ENCODE peak calls at places on chromosomes 7 and 10, in five cellular contexts. One of them, this sample, is unnamed.
A peak's percentile ranks its signal among the peaks of the same experiment; 100 is the strongest.

GRCh38 chr7:87316846-87317545 is 28.5 kb upstream of the CROT start:
- DNase-seq in stimulated activated CD4-positive, alpha-beta T cell treated with anti-CD3 and anti-CD28 coated beads, Interleukin-1b, Interleukin-23, amount 100 ng/mL, for 24 hours: no peak
- DNase-seq in AG08395: peak; percentile 74
- DNase-seq in NCI-H1694: no peak
- DNase-seq in stimulated activated effector memory CD8-positive, alpha-beta T cell treated with anti-CD3 and anti-CD28 coated beads, Interleukin-12 subunit alpha, Interleukin-12 subunit beta, amount 100 ng/mL, for 72 hours: no peak
- DNase-seq in this sample: no peak

GRCh38 chr10:13712799-13713581 is 126.2 kb downstream of the PRPF18 start:
- DNase-seq in AG08395: peak; percentile 91
- DNase-seq in stimulated activated CD4-positive, alpha-beta T cell treated with anti-CD3 and anti-CD28 coated beads, Interleukin-1b, Interleukin-23, amount 100 ng/mL, for 24 hours: peak; percentile 5
- DNase-seq in NCI-H1694: no peak
- DNase-seq in stimulated activated effector memory CD8-positive, alpha-beta T cell treated with anti-CD3 and anti-CD28 coated beads, Interleukin-12 subunit alpha, Interleukin-12 subunit beta, amount 100 ng/mL, for 72 hours: no peak
- DNase-seq in this sample: no peak

GRCh38 chr7:139114585-139114984 is 5.1 kb upstream of the ZC3HAV1 start:
- DNase-seq in NCI-H1694: no peak
- DNase-seq in stimulated activated CD4-positive, alpha-beta T cell treated with anti-CD3 and anti-CD28 coated beads, Interleukin-1b, Interleukin-23, amount 100 ng/mL, for 24 hours: no peak
- DNase-seq in stimulated activated effector memory CD8-positive, alpha-beta T cell treated with anti-CD3 and anti-CD28 coated beads, Interleukin-12 subunit alpha, Interleukin-12 subunit beta, amount 100 ng/mL, for 72 hours: no peak
- DNase-seq in AG08395: no peak
- DNase-seq in this sample: no peak

GRCh38 chr7:66296555-66296954 is 91.4 kb downstream of the TPST1 start:
- DNase-seq in AG08395: peak; percentile 66
- DNase-seq in NCI-H1694: no peak
- DNase-seq in stimulated activated effector memory CD8-positive, alpha-beta T cell treated with anti-CD3 and anti-CD28 coated beads, Interleukin-12 subunit alpha, Interleukin-12 subunit beta, amount 100 ng/mL, for 72 hours: no peak
- DNase-seq in stimulated activated CD4-positive, alpha-beta T cell treated with anti-CD3 and anti-CD28 coated beads, Interleukin-1b, Interleukin-23, amount 100 ng/mL, for 24 hours: no peak
- DNase-seq in this sample: no peak

GRCh38 chr10:52387744-52388143 is 73.7 kb downstream of the DKK1 start:
- DNase-seq in AG08395: no peak
- DNase-seq in stimulated activated effector memory CD8-positive, alpha-beta T cell treated with anti-CD3 and anti-CD28 coated beads, Interleukin-12 subunit alpha, Interleukin-12 subunit beta, amount 100 ng/mL, for 72 hours: no peak
- DNase-seq in stimulated activated CD4-positive, alpha-beta T cell treated with anti-CD3 and anti-CD28 coated beads, Interleukin-1b, Interleukin-23, amount 100 ng/mL, for 24 hours: no peak
- DNase-seq in NCI-H1694: no peak
- DNase-seq in this sample: no peak

GRCh38 chr7:129569811-129570215 is 41.7 kb upstream of the NRF1 start:
- DNase-seq in NCI-H1694: no peak
- DNase-seq in AG08395: peak; percentile 95
- DNase-seq in stimulated activated effector memory CD8-positive, alpha-beta T cell treated with anti-CD3 and anti-CD28 coated beads, Interleukin-12 subunit alpha, Interleukin-12 subunit beta, amount 100 ng/mL, for 72 hours: no peak
- DNase-seq in stimulated activated CD4-positive, alpha-beta T cell treated with anti-CD3 and anti-CD28 coated beads, Interleukin-1b, Interleukin-23, amount 100 ng/mL, for 24 hours: no peak
- DNase-seq in this sample: no peak

GRCh38 chr7:3174515-3175318 is 126.3 kb upstream of the SDK1 start:
- DNase-seq in NCI-H1694: no peak
- DNase-seq in stimulated activated effector memory CD8-positive, alpha-beta T cell treated with anti-CD3 and anti-CD28 coated beads, Interleukin-12 subunit alpha, Interleukin-12 subunit beta, amount 100 ng/mL, for 72 hours: no peak
- DNase-seq in stimulated activated CD4-positive, alpha-beta T cell treated with anti-CD3 and anti-CD28 coated beads, Interleukin-1b, Interleukin-23, amount 100 ng/mL, for 24 hours: no peak
- DNase-seq in AG08395: no peak
- DNase-seq in this sample: no peak

GRCh38 chr7:135745702-135746312 is 2.8 kb downstream of the FAM180A start:
- DNase-seq in stimulated activated CD4-positive, alpha-beta T cell treated with anti-CD3 and anti-CD28 coated beads, Interleukin-1b, Interleukin-23, amount 100 ng/mL, for 24 hours: no peak
- DNase-seq in AG08395: peak; percentile 89
- DNase-seq in stimulated activated effector memory CD8-positive, alpha-beta T cell treated with anti-CD3 and anti-CD28 coated beads, Interleukin-12 subunit alpha, Interleukin-12 subunit beta, amount 100 ng/mL, for 72 hours: no peak
- DNase-seq in NCI-H1694: no peak
- DNase-seq in this sample: no peak

GRCh38 chr10:132697568-132698200 is 88.3 kb downstream of the NKX6-2 start:
- DNase-seq in NCI-H1694: no peak
- DNase-seq in stimulated activated CD4-positive, alpha-beta T cell treated with anti-CD3 and anti-CD28 coated beads, Interleukin-1b, Interleukin-23, amount 100 ng/mL, for 24 hours: no peak
- DNase-seq in AG08395: no peak
- DNase-seq in stimulated activated effector memory CD8-positive, alpha-beta T cell treated with anti-CD3 and anti-CD28 coated beads, Interleukin-12 subunit alpha, Interleukin-12 subunit beta, amount 100 ng/mL, for 72 hours: no peak
- DNase-seq in this sample: no peak

GRCh38 chr7:33814958-33815735 is 90.2 kb upstream of the BMPER start:
- DNase-seq in stimulated activated CD4-positive, alpha-beta T cell treated with anti-CD3 and anti-CD28 coated beads, Interleukin-1b, Interleukin-23, amount 100 ng/mL, for 24 hours: no peak
- DNase-seq in NCI-H1694: no peak
- DNase-seq in AG08395: no peak
- DNase-seq in stimulated activated effector memory CD8-positive, alpha-beta T cell treated with anti-CD3 and anti-CD28 coated beads, Interleukin-12 subunit alpha, Interleukin-12 subunit beta, amount 100 ng/mL, for 72 hours: no peak
- DNase-seq in this sample: no peak

GRCh38 chr10:72353028-72353962 is 1.4 kb downstream of the DNAJB12 start:
- DNase-seq in NCI-H1694: no peak
- DNase-seq in stimulated activated CD4-positive, alpha-beta T cell treated with anti-CD3 and anti-CD28 coated beads, Interleukin-1b, Interleukin-23, amount 100 ng/mL, for 24 hours: no peak
- DNase-seq in stimulated activated effector memory CD8-positive, alpha-beta T cell treated with anti-CD3 and anti-CD28 coated beads, Interleukin-12 subunit alpha, Interleukin-12 subunit beta, amount 100 ng/mL, for 72 hours: no peak
- DNase-seq in AG08395: peak; percentile 42
- DNase-seq in this sample: no peak

GRCh38 chr10:122637371-122637770 is 62.3 kb downstream of the C10orf120 start:
- DNase-seq in NCI-H1694: no peak
- DNase-seq in stimulated activated CD4-positive, alpha-beta T cell treated with anti-CD3 and anti-CD28 coated beads, Interleukin-1b, Interleukin-23, amount 100 ng/mL, for 24 hours: no peak
- DNase-seq in stimulated activated effector memory CD8-positive, alpha-beta T cell treated with anti-CD3 and anti-CD28 coated beads, Interleukin-12 subunit alpha, Interleukin-12 subunit beta, amount 100 ng/mL, for 72 hours: no peak
- DNase-seq in AG08395: no peak
- DNase-seq in this sample: no peak

GRCh38 chr10:93435621-93436385 is 46.3 kb downstream of the MYOF start:
- DNase-seq in NCI-H1694: no peak
- DNase-seq in stimulated activated CD4-positive, alpha-beta T cell treated with anti-CD3 and anti-CD28 coated beads, Interleukin-1b, Interleukin-23, amount 100 ng/mL, for 24 hours: no peak
- DNase-seq in stimulated activated effector memory CD8-positive, alpha-beta T cell treated with anti-CD3 and anti-CD28 coated beads, Interleukin-12 subunit alpha, Interleukin-12 subunit beta, amount 100 ng/mL, for 72 hours: no peak
- DNase-seq in AG08395: peak; percentile 44
- DNase-seq in this sample: no peak

GRCh38 chr7:72805526-72806494 is 22.2 kb downstream of the TYW1B start:
- DNase-seq in stimulated activated effector memory CD8-positive, alpha-beta T cell treated with anti-CD3 and anti-CD28 coated beads, Interleukin-12 subunit alpha, Interleukin-12 subunit beta, amount 100 ng/mL, for 72 hours: no peak
- DNase-seq in AG08395: peak; percentile 38
- DNase-seq in NCI-H1694: no peak
- DNase-seq in stimulated activated CD4-positive, alpha-beta T cell treated with anti-CD3 and anti-CD28 coated beads, Interleukin-1b, Interleukin-23, amount 100 ng/mL, for 24 hours: no peak
- DNase-seq in this sample: no peak

GRCh38 chr10:120514035-120514620 is 57.1 kb downstream of the PLPP4 start:
- DNase-seq in AG08395: peak; percentile 52
- DNase-seq in stimulated activated CD4-positive, alpha-beta T cell treated with anti-CD3 and anti-CD28 coated beads, Interleukin-1b, Interleukin-23, amount 100 ng/mL, for 24 hours: peak; percentile 3
- DNase-seq in stimulated activated effector memory CD8-positive, alpha-beta T cell treated with anti-CD3 and anti-CD28 coated beads, Interleukin-12 subunit alpha, Interleukin-12 subunit beta, amount 100 ng/mL, for 72 hours: no peak
- DNase-seq in NCI-H1694: no peak
- DNase-seq in this sample: no peak

GRCh38 chr10:124866812-124867211 is 65.2 kb downstream of the ABRAXAS2 start:
- DNase-seq in stimulated activated effector memory CD8-positive, alpha-beta T cell treated with anti-CD3 and anti-CD28 coated beads, Interleukin-12 subunit alpha, Interleukin-12 subunit beta, amount 100 ng/mL, for 72 hours: no peak
- DNase-seq in stimulated activated CD4-positive, alpha-beta T cell treated with anti-CD3 and anti-CD28 coated beads, Interleukin-1b, Interleukin-23, amount 100 ng/mL, for 24 hours: no peak
- DNase-seq in AG08395: no peak
- DNase-seq in NCI-H1694: no peak
- DNase-seq in this sample: no peak

GRCh38 chr10:92690211-92691041 is 671 bp downstream of the HHEX start:
- DNase-seq in stimulated activated effector memory CD8-positive, alpha-beta T cell treated with anti-CD3 and anti-CD28 coated beads, Interleukin-12 subunit alpha, Interleukin-12 subunit beta, amount 100 ng/mL, for 72 hours: peak; percentile 61
- DNase-seq in stimulated activated CD4-positive, alpha-beta T cell treated with anti-CD3 and anti-CD28 coated beads, Interleukin-1b, Interleukin-23, amount 100 ng/mL, for 24 hours: no peak
- DNase-seq in NCI-H1694: no peak
- DNase-seq in AG08395: no peak
- DNase-seq in this sample: no peak